ENCODE peak calls at places on chromosomes 7 and 10, in seven cellular contexts. K is A549, D is K562, Y is IMR-90, X is SK-N-SH, A is GM12878, T is H1. S is an unnamed sample.
A peak's percentile ranks its signal among the peaks of the same experiment; 100 is the strongest.

GRCh38 chr10:119281581-119282071 is 74.3 kb downstream of the GRK5 start:
- DNase-seq in K (no peak), D (no peak), Y (no peak), X (peak; percentile 90), A (no peak), T (no peak), S (no peak)

GRCh38 chr10:23197416-23197861 is 5.3 kb downstream of the PTF1A start:
- DNase-seq in K (no peak), D (no peak), Y (no peak), X (no peak), A (no peak), T (peak; percentile 54), S (no peak)

GRCh38 chr7:127525866-127526456 is 59.4 kb downstream of the GCC1 start:
- DNase-seq in K (no peak), D (no peak), Y (no peak), X (no peak), A (no peak), T (no peak), S (no peak)

GRCh38 chr7:125561006-125561405 is 631.4 kb upstream of the POT1 start:
- DNase-seq in K (no peak), D (no peak), Y (no peak), X (no peak), A (no peak), T (no peak), S (no peak)

GRCh38 chr7:123865517-123866117 is 20.6 kb downstream of the HYAL4 start:
- DNase-seq in K (peak; percentile 11), D (peak; percentile 42), Y (peak; percentile 67), X (peak; percentile 49), A (peak; percentile 21), T (no peak), S (peak; percentile 62)

GRCh38 chr7:27897441-27897847 is 157.5 kb downstream of the TAX1BP1 start:
- DNase-seq in K (no peak), D (no peak), Y (no peak), X (no peak), A (no peak), T (no peak), S (no peak)

GRCh38 chr7:23074443-23075244 is 30.9 kb upstream of the KLHL7 start:
- DNase-seq in K (no peak), D (no peak), Y (peak; percentile 34), X (no peak), A (no peak), T (no peak), S (peak; percentile 79)

GRCh38 chr7:903921-904755 is 27.8 kb downstream of the GET4 start:
- DNase-seq in K (no peak), D (no peak), Y (no peak), X (no peak), A (no peak), T (no peak), S (no peak)

GRCh38 chr7:158113321-158114025 is 474.1 kb downstream of the PTPRN2 start:
- DNase-seq in K (no peak), D (no peak), Y (no peak), X (no peak), A (no peak), T (peak; percentile 16), S (no peak)

GRCh38 chr7:140003913-140004382 is 58.8 kb downstream of the PARP12 start:
- DNase-seq in K (peak; percentile 80), D (peak; percentile 81), Y (peak; percentile 75), X (peak; percentile 67), A (peak; percentile 16), T (peak; percentile 64), S (peak; percentile 43)

GRCh38 chr10:115972426-115972825 is 300.6 kb downstream of the GFRA1 start:
- DNase-seq in K (no peak), D (no peak), Y (no peak), X (no peak), A (no peak), T (no peak), S (no peak)

GRCh38 chr7:82468435-82468834 is 24.9 kb upstream of the CACNA2D1 start:
- DNase-seq in K (no peak), D (no peak), Y (no peak), X (no peak), A (no peak), T (no peak), S (no peak)

GRCh38 chr10:86690231-86690630 is 21.9 kb downstream of the LDB3 start:
- DNase-seq in K (no peak), D (no peak), Y (no peak), X (no peak), A (no peak), T (no peak), S (no peak)

GRCh38 chr7:98733036-98733435 is 116.0 kb downstream of the NPTX2 start:
- DNase-seq in K (peak; percentile 71), D (peak; percentile 83), Y (peak; percentile 6), X (peak; percentile 55), A (peak; percentile 20), T (peak; percentile 96), S (peak; percentile 54)

GRCh38 chr10:124827474-124827873 is 25.9 kb downstream of the ABRAXAS2 start:
- DNase-seq in K (peak; percentile 66), D (peak; percentile 13), Y (peak; percentile 14), X (peak; percentile 45), A (no peak), T (no peak), S (peak; percentile 5)

GRCh38 chr10:44576715-44577191 is 191.9 kb upstream of the CXCL12 start:
- DNase-seq in K (no peak), D (no peak), Y (peak; percentile 79), X (no peak), A (no peak), T (no peak), S (no peak)

GRCh38 chr7:91083855-91084644 is 180.2 kb upstream of the FZD1 start:
- DNase-seq in K (no peak), D (no peak), Y (no peak), X (peak; percentile 67), A (no peak), T (no peak), S (no peak)

GRCh38 chr10:46229144-46229563 is 57.6 kb upstream of the ANTXRL start:
- DNase-seq in K (peak; percentile 64), D (peak; percentile 75), Y (no peak), X (peak; percentile 74), A (no peak), T (peak; percentile 86), S (peak; percentile 46)

GRCh38 chr10:33876547-33877400 is 542.3 kb upstream of the NRP1 start:
- DNase-seq in K (peak; percentile 24), D (no peak), Y (no peak), X (no peak), A (no peak), T (no peak), S (peak; percentile 68)

GRCh38 chr10:35631404-35631803 is 10.7 kb downstream of the FZD8 start:
- DNase-seq in K (no peak), D (no peak), Y (no peak), X (no peak), A (no peak), T (no peak), S (no peak)

GRCh38 chr7:26580666-26581065 is 283.7 kb downstream of the SKAP2 start:
- DNase-seq in K (no peak), D (no peak), Y (no peak), X (no peak), A (no peak), T (no peak), S (no peak)

GRCh38 chr10:44295619-44296222 is 89.2 kb downstream of the CXCL12 start:
- DNase-seq in K (no peak), D (no peak), Y (peak; percentile 17), X (no peak), A (no peak), T (no peak), S (no peak)

GRCh38 chr10:18618995-18619394 is 32.4 kb downstream of the NSUN6 start:
- DNase-seq in K (no peak), D (no peak), Y (no peak), X (no peak), A (no peak), T (no peak), S (no peak)

GRCh38 chr7:110522751-110523200 is 568.2 kb upstream of the LRRN3 start:
- DNase-seq in K (peak; percentile 75), D (no peak), Y (no peak), X (peak; percentile 50), A (no peak), T (no peak), S (peak; percentile 96)
- TF ChIP-seq RFX5 in K (no peak), D (no peak), Y (no peak), X (no peak), A (no peak), T (no peak), S (no peak)

DNA sequence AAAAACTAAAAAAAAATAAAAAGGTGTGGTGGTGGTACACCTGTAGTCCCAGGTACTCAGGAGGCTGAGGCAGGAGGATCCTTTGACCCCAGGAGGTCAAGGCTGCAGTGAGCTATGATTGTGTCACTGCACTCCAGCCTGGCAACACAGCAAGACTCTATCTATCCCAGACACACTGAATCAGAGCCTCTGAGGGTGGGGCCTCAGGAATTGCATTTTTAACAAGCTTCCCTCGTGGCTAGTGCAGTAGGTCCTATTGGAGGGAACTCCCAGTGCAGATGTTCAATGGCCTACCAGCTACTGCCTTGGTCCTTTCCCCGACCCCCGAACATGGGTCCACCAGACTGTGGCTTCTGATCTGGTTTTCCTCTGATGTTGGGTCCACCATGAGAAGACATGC is 14.9 kb downstream of the STRA8 start:
- DNase-seq in K (no peak), D (no peak), Y (no peak), X (no peak), A (no peak), T (no peak), S (no peak)
- TF ChIP-seq RFX5 in K (no peak), D (no peak), Y (no peak), X (no peak), A (no peak), T (no peak), S (no peak)

DNA sequence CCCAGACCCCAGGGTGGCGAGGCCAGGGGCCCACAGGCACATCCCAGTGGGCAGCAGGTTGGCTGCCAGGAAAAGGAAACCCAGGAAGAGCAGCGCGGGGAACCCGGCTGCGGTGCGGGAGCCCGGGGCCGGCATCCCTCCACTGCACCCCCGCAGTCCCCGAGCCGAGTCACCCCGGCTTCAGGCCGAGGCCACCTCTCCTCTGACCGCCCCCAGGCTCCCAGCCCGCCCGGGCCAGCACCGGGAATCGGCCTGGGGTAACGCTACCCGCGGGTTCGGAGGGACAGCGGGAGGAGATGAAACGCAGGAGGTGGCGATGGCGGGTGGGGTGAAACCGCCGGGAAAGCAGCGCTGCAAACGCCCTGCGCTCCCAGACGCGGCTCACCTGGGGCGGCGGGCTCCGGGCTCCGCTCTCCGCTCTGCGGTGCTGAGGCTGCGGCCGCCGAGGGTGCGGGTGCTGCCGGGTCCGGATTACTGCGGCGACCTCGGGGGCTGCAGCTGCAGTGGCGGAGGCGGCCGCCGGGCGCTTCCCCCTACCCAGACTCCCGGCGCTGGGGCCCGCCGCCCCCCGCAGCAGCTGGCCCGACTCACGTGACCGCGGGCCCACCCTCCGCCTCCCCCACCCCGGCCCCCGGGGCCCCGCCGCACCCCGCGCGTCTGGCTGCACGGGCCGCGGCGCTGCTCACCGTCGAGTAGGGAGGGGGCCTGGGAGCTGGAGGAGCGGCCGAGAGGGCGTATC is at the start of gene SCRN1:
- DNase-seq in K (peak; percentile 57), D (no peak), Y (peak; percentile 13), X (peak; percentile 99), A (no peak), T (peak; percentile 70), S (peak; percentile 22)
- TF ChIP-seq RFX5 in K (no peak), D (no peak), Y (no peak), X (no peak), A (no peak), T (no peak), S (no peak)

DNA sequence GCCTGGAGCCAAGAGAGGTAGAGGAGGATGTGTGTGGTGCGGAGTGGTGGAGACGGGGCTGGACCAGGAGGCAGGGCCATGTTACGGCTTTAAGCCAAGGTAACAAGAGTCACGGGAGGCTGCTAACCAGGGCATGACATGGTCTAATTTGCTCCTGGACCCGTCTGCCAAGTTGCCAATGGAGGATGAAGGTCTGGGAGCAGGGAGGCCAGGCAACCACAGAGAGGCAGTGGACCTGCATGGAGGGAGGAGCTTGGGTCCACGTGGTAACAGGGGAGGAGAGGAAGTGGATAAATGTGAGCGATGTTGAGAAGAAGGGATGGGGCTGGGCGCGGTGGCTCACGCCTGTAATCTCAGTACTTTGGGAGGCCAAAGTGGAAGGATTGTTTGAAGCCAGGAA is 31.0 kb downstream of the SRRM3 start:
- DNase-seq in K (no peak), D (peak; percentile 35), Y (no peak), X (no peak), A (no peak), T (no peak), S (no peak)
- TF ChIP-seq RFX5 in K (no peak), D (no peak), Y (no peak), X (no peak), A (no peak), T (no peak), S (no peak)

S was measured in HepG2.